ENCODE peak calls at places on chromosome 3, in ten cellular contexts. G, V, A, T, F, P, Q, N, W and J are unnamed samples.

GRCh38 chr3:183680061-183680460 is 17.5 kb upstream of the YEATS2 start:
- DNase-seq in G (no peak), V (no peak), A (no peak), T (no peak), F (no peak), P (no peak), Q (no peak), N (no peak), W (no peak), J (no peak)

GRCh38 chr3:148366743-148367410 is 330.8 kb upstream of the AGTR1 start:
- DNase-seq in G (no peak), V (no peak), A (peak), T (peak), F (peak), P (no peak), Q (no peak), N (peak), W (no peak), J (peak)

GRCh38 chr3:169603661-169604060 is 59.9 kb downstream of the MECOM start:
- DNase-seq in G (no peak), V (no peak), A (no peak), T (no peak), F (no peak), P (no peak), Q (no peak), N (no peak), W (no peak), J (no peak)

GRCh38 chr3:46467562-46467961 is 2.9 kb upstream of the LTF start:
- DNase-seq in G (no peak), V (no peak), A (no peak), T (no peak), F (no peak), P (no peak), Q (no peak), N (no peak), W (peak), J (no peak)

GRCh38 chr3:121883507-121883906 is 10.7 kb upstream of the SLC15A2 start:
- DNase-seq in G (no peak), V (no peak), A (peak), T (peak), F (peak), P (no peak), Q (no peak), N (peak), W (no peak), J (peak)

GRCh38 chr3:71144525-71145253 is 438.8 kb downstream of the FOXP1 start:
- DNase-seq in G (no peak), V (no peak), A (peak), T (no peak), F (no peak), P (no peak), Q (no peak), N (peak), W (no peak), J (no peak)

GRCh38 chr3:32453346-32453745 is 49.3 kb downstream of the CMTM6 start:
- DNase-seq in G (no peak), V (no peak), A (peak), T (no peak), F (no peak), P (no peak), Q (no peak), N (no peak), W (no peak), J (peak)

GRCh38 chr3:31895471-31895870 is 85.6 kb downstream of the OSBPL10 start:
- DNase-seq in G (no peak), V (no peak), A (peak), T (no peak), F (no peak), P (no peak), Q (no peak), N (peak), W (no peak), J (peak)

GRCh38 chr3:72888546-72889309 is 882 bp downstream of the GXYLT2 start:
- DNase-seq in G (peak), V (no peak), A (peak), T (peak), F (peak), P (no peak), Q (no peak), N (no peak), W (no peak), J (peak)

DNA sequence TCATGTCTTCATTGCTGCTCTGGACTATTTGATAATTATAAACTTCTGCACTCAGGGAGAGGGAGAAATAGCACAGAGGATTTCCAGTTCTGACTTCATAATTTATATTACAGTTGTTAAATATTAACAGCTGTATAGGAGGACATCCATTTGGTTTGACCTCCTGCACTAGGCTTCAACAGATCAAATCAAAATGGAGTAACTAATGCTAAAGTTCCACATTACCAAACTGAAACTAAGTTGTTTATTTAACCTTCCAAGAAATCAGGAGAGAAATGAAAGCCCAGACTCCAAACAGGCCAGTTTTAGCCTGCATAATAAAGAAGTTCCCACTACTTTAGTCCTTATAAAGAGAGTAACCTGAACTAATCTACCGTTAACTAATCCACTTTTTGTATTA is 4.6 kb downstream of the PLSCR2 start:
- DNase-seq in G (no peak), V (no peak), A (no peak), T (no peak), F (no peak), P (no peak), Q (no peak), N (no peak), W (no peak), J (no peak)
- TF ChIP-seq CTCF in G (no peak), V (no peak), A (no peak), T (no peak), F (no peak), P (no peak), Q (no peak), N (no peak), W (no peak), J (no peak)

DNA sequence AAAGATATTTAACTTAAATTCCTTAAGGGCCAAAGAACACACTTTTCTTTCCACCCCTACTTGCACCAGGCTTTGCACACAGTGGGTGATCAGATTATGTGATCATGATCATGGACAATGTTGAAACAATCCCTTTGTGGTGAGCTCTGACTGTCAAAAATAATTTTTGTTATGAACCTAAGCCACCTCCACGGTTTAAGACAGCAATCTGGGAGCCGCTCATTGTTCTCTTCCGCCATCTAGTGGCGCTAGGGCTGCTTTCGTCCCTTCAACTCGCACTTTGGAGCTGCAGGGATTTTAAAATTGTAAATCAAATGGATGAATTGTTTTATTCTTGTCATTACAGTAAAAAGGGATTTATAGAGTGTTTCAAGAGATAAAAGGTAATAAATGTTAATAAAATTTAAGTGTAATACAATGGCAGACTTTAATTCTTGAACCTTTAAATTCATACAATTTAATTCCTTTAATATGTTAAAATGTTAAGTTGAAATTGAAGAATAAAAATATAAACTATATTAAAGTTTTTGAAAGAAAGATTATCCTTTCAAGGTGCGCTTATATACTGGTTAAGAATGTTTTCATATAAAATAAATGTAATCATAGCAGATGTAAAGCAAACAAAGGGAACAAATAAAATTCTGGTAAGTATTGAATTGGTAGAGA is 45.3 kb upstream of the ARL6 start:
- DNase-seq in G (peak), V (peak), A (peak), T (peak), F (peak), P (peak), Q (peak), N (peak), W (no peak), J (peak)
- TF ChIP-seq CTCF in G (peak), V (peak), A (peak), T (peak), F (peak), P (peak), Q (peak), N (peak), W (no peak), J (peak)

DNA sequence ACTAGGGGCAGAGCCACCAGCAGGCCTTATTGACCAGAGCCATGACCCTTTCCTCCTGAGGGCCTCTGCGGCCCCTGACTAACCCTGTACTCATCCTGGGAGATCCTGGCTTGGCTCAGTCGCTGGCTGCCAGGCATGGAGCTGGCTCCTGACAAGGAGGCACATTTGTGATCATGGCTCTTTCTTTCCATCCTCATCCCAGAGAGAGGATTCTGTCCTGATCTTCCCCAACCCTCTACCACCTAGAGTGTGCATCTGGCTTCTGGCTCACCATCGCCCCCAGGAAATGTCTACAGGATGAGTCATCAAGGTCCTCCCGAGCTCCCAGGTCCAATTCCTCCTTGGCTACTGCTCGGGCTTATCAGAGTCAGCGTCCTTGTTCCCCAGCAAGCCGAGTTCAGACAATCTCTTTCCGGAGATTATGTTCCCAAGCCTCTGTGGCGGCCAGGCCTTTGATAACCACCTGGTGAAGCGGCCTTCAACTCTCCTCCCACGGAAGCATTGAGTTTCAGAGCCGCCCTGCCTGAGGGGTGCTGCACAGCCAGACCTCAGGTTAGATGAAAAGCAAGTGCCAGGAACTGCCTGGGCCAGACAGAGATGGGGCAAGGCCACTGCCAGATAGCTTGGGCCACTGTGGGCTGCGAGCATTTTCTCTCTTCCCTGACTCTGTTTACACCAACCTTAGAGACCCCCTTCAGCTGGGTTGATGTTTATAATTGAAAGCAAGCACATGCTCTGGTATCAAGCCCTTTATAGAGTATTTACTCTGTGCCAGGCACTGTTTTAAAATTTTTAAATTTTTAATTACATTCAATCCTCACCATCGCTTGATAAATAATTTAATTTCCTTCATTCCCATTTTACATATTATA is 44.3 kb upstream of the MRPS22 start:
- DNase-seq in G (no peak), V (no peak), A (peak), T (peak), F (peak), P (peak), Q (no peak), N (peak), W (no peak), J (peak)
- TF ChIP-seq CTCF in G (no peak), V (no peak), A (no peak), T (no peak), F (peak), P (no peak), Q (no peak), N (no peak), W (no peak), J (no peak)

DNA sequence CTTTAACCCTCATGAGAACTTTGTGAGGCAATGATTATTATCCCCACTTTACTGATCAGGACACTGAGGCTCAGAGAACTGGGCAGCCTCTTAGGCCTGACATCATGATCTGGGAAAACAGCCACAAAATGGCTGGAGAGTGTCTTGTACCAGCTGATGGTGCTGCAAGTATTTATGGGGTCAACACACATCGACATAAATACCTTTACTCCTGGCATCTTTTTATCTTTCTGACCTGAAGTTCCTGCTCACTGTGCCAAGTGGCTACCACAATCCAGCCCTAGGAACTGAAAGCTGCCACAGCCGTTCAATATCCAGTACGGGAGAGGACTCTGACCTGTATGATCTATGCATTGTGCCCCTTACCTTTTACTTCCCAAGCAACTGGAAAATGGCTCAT is 29.2 kb upstream of the MUC13 start:
- DNase-seq in G (no peak), V (no peak), A (no peak), T (no peak), F (no peak), P (no peak), Q (no peak), N (no peak), W (no peak), J (no peak)
- TF ChIP-seq CTCF in G (no peak), V (no peak), A (no peak), T (no peak), F (no peak), P (no peak), Q (no peak), N (no peak), W (no peak), J (no peak)

GRCh38 chr3:139935071-139935865 is at the start of gene CLSTN2:
- DNase-seq in G (peak), V (peak), A (no peak), T (peak), F (peak), P (peak), Q (no peak), N (peak), W (peak), J (peak)
- TF ChIP-seq CTCF in G (peak), V (no peak), A (no peak), T (no peak), F (no peak), P (no peak), Q (no peak), N (no peak), W (no peak), J (no peak)

DNA sequence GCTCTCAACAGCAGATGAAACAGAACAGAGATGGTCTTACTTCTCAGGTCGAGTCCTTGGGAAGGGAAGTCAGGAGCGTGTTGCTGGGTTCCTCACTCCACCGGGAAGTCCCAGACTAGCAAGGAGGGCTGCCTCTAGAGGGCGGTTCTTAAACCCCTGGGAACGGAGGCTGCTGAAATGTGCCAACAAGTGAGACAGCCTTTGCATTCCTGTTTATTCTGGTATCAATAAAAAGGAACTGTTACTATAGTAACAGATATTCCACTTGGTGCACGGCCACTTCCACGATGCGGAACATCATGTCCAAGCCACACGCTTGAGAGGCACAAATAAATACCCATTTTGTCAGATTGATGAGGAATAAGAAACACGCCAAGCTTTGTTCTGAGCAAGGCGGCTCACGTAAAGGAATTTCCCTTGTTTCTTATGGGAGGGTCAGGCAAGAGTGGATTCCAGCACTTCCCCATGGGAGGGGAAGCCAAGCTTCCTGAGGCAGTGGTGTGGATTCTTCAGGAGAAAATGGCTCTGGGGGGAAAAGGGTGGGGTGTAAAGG is at the start of gene FAM107A:
- DNase-seq in G (no peak), V (no peak), A (peak), T (no peak), F (peak), P (peak), Q (peak), N (peak), W (no peak), J (peak)
- TF ChIP-seq CTCF in G (no peak), V (no peak), A (peak), T (no peak), F (peak), P (no peak), Q (peak), N (peak), W (no peak), J (peak)

DNA sequence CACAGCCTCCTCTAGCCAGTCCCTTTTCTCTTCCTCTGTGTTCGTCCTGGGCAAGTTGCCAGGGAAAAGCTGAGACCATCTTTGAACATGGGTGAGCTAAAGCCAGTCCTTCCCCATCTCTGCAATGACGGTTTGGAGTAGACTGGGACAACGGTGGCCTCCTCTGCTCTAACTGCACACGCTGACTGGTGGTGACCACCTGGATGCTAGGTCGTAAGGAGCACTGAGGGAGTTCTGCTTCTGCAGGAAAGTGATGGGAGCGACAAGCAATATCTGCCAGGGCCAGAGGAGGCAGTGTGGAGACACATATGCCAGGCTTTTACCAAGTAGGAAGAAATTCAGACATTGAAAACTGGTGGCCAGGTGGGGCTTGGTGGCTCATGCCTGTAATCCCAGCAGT is 111.7 kb downstream of the NUP210 start:
- DNase-seq in G (peak), V (peak), A (peak), T (peak), F (peak), P (peak), Q (no peak), N (peak), W (no peak), J (peak)
- TF ChIP-seq CTCF in G (peak), V (peak), A (peak), T (peak), F (peak), P (peak), Q (peak), N (peak), W (no peak), J (peak)